ENCODE peak calls at places on chromosomes 6 and 20, in five cellular contexts. D, F, I, P and T are unnamed samples.
A peak's percentile ranks its signal among the peaks of the same experiment; 100 is the strongest.

GRCh38 chr20:62142252-62143117 is 709 bp downstream of the PSMA7 start:
- DNase-seq in D (no peak), F (no peak), I (peak; percentile 61), P (no peak), T (no peak)

GRCh38 chr6:148934534-148934933 is 187.7 kb downstream of the UST start:
- DNase-seq in D (no peak), F (peak; percentile 42), I (no peak), P (peak; percentile 64), T (no peak)

GRCh38 chr6:164108869-164109769 is 694.6 kb downstream of the QKI start:
- DNase-seq in D (no peak), F (peak; percentile 26), I (no peak), P (peak; percentile 90), T (peak; percentile 75)

GRCh38 chr20:31572042-31572700 is 32.9 kb upstream of the ID1 start:
- DNase-seq in D (no peak), F (no peak), I (no peak), P (no peak), T (peak; percentile 52)

GRCh38 chr20:4026093-4026601 is 10.8 kb upstream of the RNF24 start:
- DNase-seq in D (peak; percentile 52), F (no peak), I (peak; percentile 26), P (peak; percentile 55), T (peak; percentile 73)

GRCh38 chr6:46899636-46900035 is 22.1 kb downstream of the ADGRF5 start:
- DNase-seq in D (no peak), F (no peak), I (no peak), P (no peak), T (no peak)

GRCh38 chr6:90284745-90285481 is 11.7 kb downstream of the BACH2 start:
- DNase-seq in D (no peak), F (no peak), I (no peak), P (no peak), T (peak; percentile 33)

GRCh38 chr6:151341481-151342195 is 49.7 kb downstream of the ZBTB2 start:
- DNase-seq in D (no peak), F (no peak), I (no peak), P (peak; percentile 30), T (no peak)

GRCh38 chr6:30060634-30060981 is 457 bp upstream of the POLR1H start:
- DNase-seq in D (no peak), F (no peak), I (peak; percentile 64), P (no peak), T (no peak)

GRCh38 chr6:47992805-47993204 is 118.2 kb downstream of the PTCHD4 start:
- DNase-seq in D (no peak), F (no peak), I (no peak), P (no peak), T (no peak)

GRCh38 chr6:162785632-162786242 is 58.0 kb downstream of the PACRG start:
- DNase-seq in D (no peak), F (no peak), I (no peak), P (no peak), T (no peak)

GRCh38 chr20:24771651-24772061 is 177.4 kb upstream of the CST7 start:
- DNase-seq in D (peak; percentile 22), F (no peak), I (no peak), P (no peak), T (no peak)

GRCh38 chr6:147287869-147288271 is 83.7 kb downstream of the STXBP5 start:
- DNase-seq in D (no peak), F (no peak), I (no peak), P (no peak), T (peak; percentile 26)

GRCh38 chr6:138044972-138045371 is 62.2 kb downstream of the PERP start:
- DNase-seq in D (no peak), F (no peak), I (no peak), P (no peak), T (no peak)

GRCh38 chr6:109397020-109397419 is 14.8 kb upstream of the CD164 start:
- DNase-seq in D (no peak), F (no peak), I (no peak), P (no peak), T (no peak)

GRCh38 chr6:147060636-147061035 is 143.6 kb upstream of the STXBP5 start:
- DNase-seq in D (no peak), F (no peak), I (no peak), P (no peak), T (no peak)

GRCh38 chr20:37359836-37360235 is 13.9 kb downstream of the SRC start:
- DNase-seq in D (no peak), F (no peak), I (no peak), P (no peak), T (no peak)

DNA sequence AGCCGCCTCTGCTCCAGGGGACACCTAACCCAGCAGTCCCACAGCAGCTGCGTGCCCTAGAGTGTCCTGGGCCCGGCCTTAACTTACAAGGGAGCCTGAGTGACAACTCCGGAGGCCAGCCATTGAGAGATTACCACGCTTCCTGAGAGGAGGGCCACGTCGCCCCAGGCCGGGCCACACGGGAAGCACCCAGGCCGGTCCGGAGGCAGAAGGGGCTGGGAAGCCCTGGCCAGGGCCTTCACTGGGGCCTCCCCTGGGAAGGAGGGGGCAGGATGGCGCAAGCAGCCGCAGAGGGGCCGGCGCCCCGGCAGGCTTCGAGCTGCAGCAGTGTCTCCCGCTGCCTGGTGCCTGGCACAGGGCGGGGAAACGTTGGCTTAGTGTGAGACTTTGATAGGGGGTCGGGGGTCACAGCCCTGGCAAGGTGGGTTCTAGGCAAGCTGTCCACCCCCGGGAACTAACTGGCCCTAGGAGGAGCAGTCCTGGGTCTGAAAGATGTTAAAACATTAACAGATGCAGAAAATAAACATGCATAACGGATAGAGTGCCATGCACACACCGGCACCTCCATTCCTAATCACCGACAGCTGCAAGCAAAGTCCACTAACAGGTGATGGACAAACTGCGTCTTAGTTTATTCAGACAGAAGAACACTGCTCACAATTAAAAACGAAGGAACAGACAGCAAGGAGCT is 17.5 kb downstream of the CHRNA4 start:
- DNase-seq in D (no peak), F (no peak), I (no peak), P (no peak), T (no peak)
- TF ChIP-seq CTCF in D (no peak), F (no peak), I (no peak), P (no peak), T (no peak)

DNA sequence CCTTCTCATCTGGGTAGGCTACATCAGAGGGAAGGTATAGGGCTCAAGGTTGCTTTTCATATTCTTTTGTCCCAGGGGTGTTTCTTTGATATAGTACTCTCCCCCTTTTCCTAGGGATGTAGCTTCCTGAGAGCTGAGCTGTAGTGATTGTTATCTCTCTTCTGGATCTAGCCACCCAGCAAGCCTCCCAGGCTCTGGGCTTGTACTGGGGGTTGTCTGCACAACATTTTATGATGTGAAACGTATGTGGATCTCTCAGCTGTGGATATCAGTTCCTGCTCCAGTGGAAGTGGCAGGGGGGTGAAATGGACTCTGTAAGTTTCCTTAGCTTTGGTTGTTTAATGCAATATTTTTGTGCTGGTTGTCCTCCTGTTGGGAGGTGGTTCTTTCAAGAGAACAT is 437.3 kb upstream of the SYNCRIP start:
- DNase-seq in D (no peak), F (no peak), I (no peak), P (no peak), T (no peak)
- H3K27ac ChIP-seq in D (no peak overlapping the region), F (no peak overlapping the region), I (no peak overlapping the region), P (no peak overlapping the region), T (no peak overlapping the region)

DNA sequence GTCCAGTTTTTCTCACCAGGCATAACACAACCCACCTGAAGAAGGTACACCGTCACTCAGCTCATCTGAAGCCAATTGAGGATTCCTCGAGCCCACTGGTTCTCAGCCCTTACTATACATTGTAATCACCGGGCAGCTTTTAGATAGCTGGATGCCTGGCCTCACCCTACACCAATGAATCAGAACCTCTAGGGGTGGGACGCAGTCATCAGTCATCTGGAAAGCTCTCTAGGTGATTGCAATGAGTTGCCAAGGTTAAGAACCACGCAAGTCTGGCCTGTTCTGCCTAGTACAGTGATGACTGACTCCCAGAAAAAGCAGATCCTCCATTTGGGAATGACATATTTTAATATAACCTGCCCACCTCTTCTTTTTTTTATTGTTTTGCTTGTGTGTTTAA is 41.1 kb downstream of the MC3R start:
- DNase-seq in D (no peak), F (no peak), I (no peak), P (no peak), T (peak; percentile 55)
- TF ChIP-seq CTCF in D (no peak), F (no peak), I (no peak), P (no peak), T (no peak)

GRCh38 chr6:106124437-106125423 is 38.6 kb downstream of the PRDM1 start:
- DNase-seq in D (no peak), F (no peak), I (no peak), P (no peak), T (no peak)

GRCh38 chr6:106132153-106132698 is 46.1 kb downstream of the PRDM1 start:
- DNase-seq in D (no peak), F (no peak), I (no peak), P (no peak), T (no peak)

GRCh38 chr6:106133040-106133439 is 46.9 kb downstream of the PRDM1 start:
- DNase-seq in D (no peak), F (no peak), I (no peak), P (no peak), T (no peak)

GRCh38 chr6:106125925-106126435 is 39.8 kb downstream of the PRDM1 start:
- DNase-seq in D (no peak), F (no peak), I (no peak), P (no peak), T (no peak)

GRCh38 chr6:106128981-106129761 is 43.0 kb downstream of the PRDM1 start:
- DNase-seq in D (no peak), F (no peak), I (no peak), P (no peak), T (peak; percentile 22)
- H3K27ac ChIP-seq in D (no peak overlapping the region), F (no peak overlapping the region), I (no peak overlapping the region), P (no peak overlapping the region), T (no peak overlapping the region)

GRCh38 chr6:117409420-117409819 is 16.3 kb downstream of the ROS1 start:
- DNase-seq in D (no peak), F (no peak), I (no peak), P (no peak), T (no peak)

GRCh38 chr6:117399924-117400323 is 25.8 kb downstream of the ROS1 start:
- DNase-seq in D (no peak), F (no peak), I (no peak), P (no peak), T (peak; percentile 8)

GRCh38 chr6:117401799-117402198 is 23.9 kb downstream of the ROS1 start:
- DNase-seq in D (no peak), F (no peak), I (no peak), P (no peak), T (no peak)

GRCh38 chr6:117409863-117410262 is 15.9 kb downstream of the ROS1 start:
- DNase-seq in D (no peak), F (no peak), I (no peak), P (no peak), T (no peak)

DNA sequence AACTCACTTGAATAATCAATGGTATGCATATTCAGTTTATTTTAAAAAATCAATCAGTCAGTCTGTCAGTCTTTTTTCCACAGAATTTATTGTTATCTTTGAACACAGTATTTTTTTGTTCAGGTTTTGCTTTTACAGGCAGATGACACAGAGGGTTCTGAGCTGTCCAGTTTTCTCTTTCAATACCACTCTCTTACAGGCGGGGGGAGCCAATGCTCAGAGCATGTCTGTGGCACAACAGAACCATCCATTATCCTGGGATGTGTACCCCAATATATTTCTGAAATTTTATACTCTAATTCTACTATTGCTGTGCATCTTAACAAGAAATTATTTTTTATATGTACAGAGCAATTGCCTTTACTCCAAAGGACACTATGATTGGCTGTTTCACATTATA is 21.2 kb downstream of the ROS1 start:
- DNase-seq in D (no peak), F (no peak), I (peak; percentile 18), P (no peak), T (no peak)
- TF ChIP-seq CTCF in D (peak; percentile 38), F (no peak), I (peak; percentile 32), P (no peak), T (no peak)